ENCODE peak calls at places on chromosomes 7 and 10, in ten cellular contexts. N is ecto neural progenitor cell; X is SW480; F is GM12865; K is GDM1; V is naive thymus-derived CD4-positive, alpha-beta T cell; L is bronchial epithelial cell; R is left kidney; H is activated T-helper 1 cell treated with anti-CD3 and anti-CD28 coated beads, Interleukin-12 subunit alpha, Interleukin-12 subunit beta, Interleukin-2, Interleukin-4 antibody, amounts not matched to agents 30 ng/mL and 10 ng/mL and 1 ng/mL, durations not matched to agents 14 hours and 24 hours and 36 hours; W is adrenal gland. U is an unnamed sample.

GRCh38 chr10:126839094-126839761 is 66.0 kb upstream of the DOCK1 start:
- DNase-seq in R (peak), L (no peak), K (no peak), F (no peak), N (no peak), W (no peak), X (peak), H (no peak), V (no peak), U (no peak)

GRCh38 chr7:28575241-28575643 is 162.9 kb downstream of the CREB5 start:
- DNase-seq in W (no peak), N (no peak), R (no peak), L (peak), F (no peak), V (no peak), K (no peak), X (no peak), H (no peak), U (no peak)

GRCh38 chr7:149728491-149729375 is 44.7 kb downstream of the ZNF467 start:
- DNase-seq in K (no peak), N (no peak), L (no peak), X (no peak), H (no peak), R (no peak), W (no peak), F (no peak), V (no peak), U (no peak)

GRCh38 chr10:103967433-103968142 is 648 bp downstream of the SLK start:
- DNase-seq in H (no peak), W (no peak), X (peak), N (peak), F (peak), R (peak), L (no peak), V (peak), K (peak), U (peak)

GRCh38 chr10:48607356-48608278 is 2.7 kb upstream of the ARHGAP22 start:
- DNase-seq in H (no peak), L (no peak), K (no peak), W (peak), X (no peak), F (no peak), N (no peak), V (no peak), R (no peak), U (no peak)

GRCh38 chr7:46080595-46081159 is 159.6 kb upstream of the IGFBP3 start:
- DNase-seq in F (no peak), H (no peak), L (peak), K (no peak), N (no peak), X (no peak), W (no peak), V (no peak), R (no peak), U (no peak)

GRCh38 chr7:152145853-152146466 is 120.5 kb downstream of the GALNT11 start:
- DNase-seq in X (peak), F (peak), H (no peak), L (peak), W (no peak), V (peak), K (no peak), N (no peak), R (peak), U (peak)

GRCh38 chr10:36455481-36456119 is 669.8 kb upstream of the ANKRD30A start:
- DNase-seq in N (no peak), K (no peak), V (no peak), L (peak), W (no peak), F (no peak), R (no peak), H (no peak), X (no peak), U (no peak)

GRCh38 chr7:66356277-66356721 is 151.2 kb downstream of the TPST1 start:
- DNase-seq in V (no peak), L (no peak), K (no peak), W (no peak), R (no peak), N (no peak), H (no peak), F (no peak), X (peak), U (no peak)

GRCh38 chr10:132585732-132586722 is 48.4 kb downstream of the INPP5A start:
- DNase-seq in K (no peak), W (no peak), X (no peak), H (no peak), F (no peak), V (no peak), L (no peak), R (no peak), N (no peak), U (no peak)

GRCh38 chr7:25288536-25289283 is 60.4 kb upstream of the NPVF start:
- DNase-seq in W (no peak), R (no peak), V (no peak), F (no peak), K (no peak), H (no peak), L (no peak), X (no peak), N (no peak), U (no peak)

U was measured in nephron progenitor cell.